ENCODE peak calls at places on chromosomes 3 and 15, in eight cellular contexts. D is Ammon's horn, K is left ventricle myocardium inferior, X is lung, U is HuH-7.5, B is upper lobe of right lung, F is brain microvascular endothelial cell, E is amniotic stem cell. L is an unnamed sample.

GRCh38 chr3:174620138-174620537 is 239.0 kb upstream of the NAALADL2 start:
- DNase-seq in F (no peak), D (no peak), B (no peak), X (no peak), U (no peak), E (no peak), K (no peak), L (no peak)

GRCh38 chr3:41102053-41102556 is 97.2 kb upstream of the CTNNB1 start:
- DNase-seq in K (no peak), U (peak), E (no peak), X (no peak), D (no peak), B (no peak), F (peak), L (no peak)

GRCh38 chr15:80580107-80580506 is 115.0 kb upstream of the ABHD17C start:
- DNase-seq in D (no peak), U (no peak), K (no peak), E (peak), X (no peak), B (no peak), F (peak), L (no peak)

GRCh38 chr15:33292718-33293307 is 18.0 kb upstream of the RYR3 start:
- DNase-seq in U (no peak), X (peak), E (peak), K (no peak), B (no peak), D (peak), F (peak), L (peak)

GRCh38 chr3:157700405-157700804 is 197.2 kb upstream of the VEPH1 start:
- DNase-seq in F (no peak), U (no peak), B (no peak), E (no peak), K (no peak), D (no peak), X (no peak), L (no peak)

GRCh38 chr15:89301304-89302089 is 33.1 kb downstream of the POLG start:
- DNase-seq in X (no peak), D (no peak), B (no peak), E (no peak), F (no peak), U (no peak), K (no peak), L (no peak)

GRCh38 chr3:54188176-54188791 is 65.9 kb downstream of the CACNA2D3 start:
- DNase-seq in K (no peak), F (peak), D (peak), B (no peak), E (peak), X (no peak), U (peak), L (no peak)

GRCh38 chr3:182117583-182117982 is 405.9 kb downstream of the SOX2 start:
- DNase-seq in E (no peak), K (no peak), F (no peak), B (no peak), U (no peak), X (no peak), D (no peak), L (no peak)

GRCh38 chr3:46135475-46135874 is 72.6 kb downstream of the CCR1 start:
- DNase-seq in U (no peak), F (no peak), E (no peak), B (no peak), K (no peak), X (no peak), D (peak), L (no peak)

L was measured in NCI-H2029.